ENCODE peak calls at places on chromosomes 7 and 10, in five cellular contexts. B is lower lobe of right lung; A is CD8-positive, alpha-beta T cell; N is brain microvascular endothelial cell; G is bronchial epithelial cell. K is an unnamed sample.
A peak's percentile ranks its signal among the peaks of the same experiment; 100 is the strongest.

GRCh38 chr10:13709931-13710690 is 123.3 kb downstream of the PRPF18 start:
- DNase-seq in A (no peak), B (no peak), N (no peak), G (no peak), K (peak; percentile 58)

GRCh38 chr10:51034769-51035168 is 39.5 kb upstream of the PRKG1 start:
- DNase-seq in G (no peak), B (no peak), N (no peak), A (no peak), K (no peak)

GRCh38 chr10:89043052-89043451 is 52.5 kb downstream of the FAS start:
- DNase-seq in N (no peak), G (no peak), A (no peak), B (no peak), K (no peak)

GRCh38 chr7:147400926-147401325 is 1189.6 kb upstream of the C7orf33 start:
- DNase-seq in B (no peak), A (no peak), G (no peak), N (no peak), K (no peak)

GRCh38 chr7:124330741-124331407 is 298.0 kb upstream of the TMEM229A start:
- DNase-seq in B (no peak), G (no peak), A (no peak), N (no peak), K (no peak)

GRCh38 chr10:2760736-2761135 is 306.6 kb upstream of the PFKP start:
- DNase-seq in B (no peak), N (no peak), G (no peak), A (no peak), K (no peak)

GRCh38 chr10:29435809-29436501 is 147.1 kb downstream of the LYZL1 start:
- DNase-seq in G (no peak), A (no peak), B (no peak), N (no peak), K (peak; percentile 55)

GRCh38 chr7:101243786-101244384 is 996 bp downstream of the FIS1 start:
- DNase-seq in A (no peak), N (peak; percentile 29), G (no peak), B (no peak), K (no peak)

GRCh38 chr7:96308950-96309263 is 13.0 kb downstream of the SLC25A13 start:
- DNase-seq in B (no peak), G (no peak), N (no peak), A (no peak), K (no peak)

GRCh38 chr7:121546632-121547340 is 150.7 kb upstream of the FAM3C start:
- DNase-seq in B (no peak), N (no peak), G (no peak), A (no peak), K (no peak)

GRCh38 chr7:23184709-23185354 is 3.0 kb downstream of the NUP42 start:
- DNase-seq in N (peak; percentile 57), A (no peak), B (no peak), G (peak; percentile 47), K (peak; percentile 36)

GRCh38 chr10:11112718-11113117 is 95.0 kb downstream of the CELF2 start:
- DNase-seq in N (no peak), A (no peak), G (peak; percentile 57), B (no peak), K (no peak)

GRCh38 chr7:142629588-142630260 is 119.5 kb upstream of the PRSS1 start:
- DNase-seq in N (peak; percentile 55), G (peak; percentile 12), A (no peak), B (no peak), K (peak; percentile 68)

GRCh38 chr7:74272305-74273038 is 16.7 kb upstream of the CLIP2 start:
- DNase-seq in B (peak; percentile 85), A (no peak), N (peak; percentile 95), G (peak; percentile 47), K (peak; percentile 95)

GRCh38 chr7:27119412-27119911 is 11.1 kb downstream of the HOXA4 start:
- DNase-seq in B (no peak), N (no peak), G (no peak), A (no peak), K (no peak)

GRCh38 chr7:99389772-99390171 is 15.2 kb downstream of the ARPC1B start:
- DNase-seq in G (no peak), A (no peak), N (no peak), B (no peak), K (no peak)

GRCh38 chr10:97222346-97222961 is 36.7 kb upstream of the SLIT1 start:
- DNase-seq in B (no peak), N (no peak), A (no peak), G (no peak), K (no peak)

GRCh38 chr10:11336703-11337102 is 274.7 kb downstream of the USP6NL start:
- DNase-seq in A (no peak), G (no peak), N (no peak), B (no peak), K (no peak)

GRCh38 chr7:134327896-134328295 is 11.2 kb upstream of the SLC35B4 start:
- DNase-seq in N (peak; percentile 60), G (peak; percentile 54), B (no peak), A (peak; percentile 66), K (peak; percentile 47)

GRCh38 chr7:100888988-100889760 is at the start of gene UFSP1:
- DNase-seq in B (no peak), A (no peak), G (no peak), N (no peak), K (no peak)

GRCh38 chr10:8121199-8121890 is 66.9 kb downstream of the GATA3 start:
- DNase-seq in G (no peak), N (no peak), A (no peak), B (no peak), K (no peak)

GRCh38 chr7:3029138-3029537 is 14.5 kb downstream of the CARD11 start:
- DNase-seq in A (no peak), G (no peak), N (no peak), B (no peak), K (no peak)

GRCh38 chr7:17062433-17063383 is 180.9 kb upstream of the AGR3 start:
- DNase-seq in G (peak; percentile 54), B (no peak), N (no peak), A (no peak), K (peak; percentile 32)

GRCh38 chr10:17768506-17768905 is 16.5 kb downstream of the TMEM236 start:
- DNase-seq in B (no peak), G (peak; percentile 48), A (no peak), N (no peak), K (no peak)

GRCh38 chr10:91698258-91698657 is 65.4 kb upstream of the PPP1R3C start:
- DNase-seq in G (no peak), N (no peak), A (no peak), B (no peak), K (no peak)

GRCh38 chr10:103241262-103242011 is 4.2 kb upstream of the RPEL1 start:
- DNase-seq in B (peak; percentile 73), N (peak; percentile 10), A (no peak), G (peak; percentile 94), K (peak; percentile 49)

GRCh38 chr10:128883126-128884060 is 583.6 kb upstream of the MGMT start:
- DNase-seq in A (no peak), B (no peak), G (no peak), N (no peak), K (no peak)

GRCh38 chr7:127582361-127582760 is 3.0 kb downstream of the GCC1 start:
- DNase-seq in A (no peak), B (no peak), G (no peak), N (peak; percentile 57), K (peak; percentile 74)

GRCh38 chr7:111232249-111233084 is 141.5 kb downstream of the LRRN3 start:
- DNase-seq in A (no peak), B (no peak), N (peak; percentile 41), G (peak; percentile 87), K (peak; percentile 65)

DNA sequence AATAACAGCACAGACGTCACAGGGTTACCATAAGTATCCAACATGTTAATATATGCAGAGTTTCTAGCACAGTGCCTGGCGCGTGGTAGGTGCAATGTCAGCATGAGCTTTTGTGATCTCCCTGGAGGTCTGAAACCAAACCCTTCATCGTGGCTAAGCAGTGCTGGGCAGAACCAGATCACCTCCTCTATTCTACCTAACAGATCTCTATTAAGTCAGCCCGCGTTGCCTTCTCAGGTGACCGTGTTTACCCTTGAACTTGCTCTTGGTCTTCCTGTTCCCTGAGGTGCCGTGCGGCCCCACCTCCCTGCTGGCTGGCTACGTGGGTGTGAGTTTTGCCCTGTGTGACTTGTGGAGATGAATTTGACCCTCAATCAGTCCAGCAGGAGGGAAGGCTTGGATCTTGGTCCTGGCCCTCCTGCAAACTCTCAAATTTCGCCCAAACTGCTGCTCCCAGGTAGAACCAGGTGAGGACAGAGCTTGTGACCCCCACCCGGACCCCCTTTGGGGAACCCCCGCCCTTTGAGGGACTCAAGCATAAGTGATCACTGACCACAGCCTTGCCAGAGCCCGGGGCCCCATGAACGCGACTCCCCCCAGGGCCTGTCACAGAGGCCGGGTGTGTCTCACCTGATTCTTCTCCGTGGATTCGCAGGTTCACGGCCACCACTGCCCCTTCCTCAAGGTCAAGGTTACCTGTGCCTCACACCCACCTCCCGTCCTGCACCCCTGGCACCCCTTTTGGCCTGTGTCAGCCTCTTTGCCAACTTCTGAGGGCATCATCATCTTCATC is 54.2 kb downstream of the ELFN1 start:
- DNase-seq in G (no peak), B (no peak), A (no peak), N (no peak), K (no peak)
- H3K4me3 ChIP-seq in G (no peak overlapping the region), B (no peak overlapping the region), A (no peak overlapping the region), N (no peak overlapping the region), K (no peak overlapping the region)

DNA sequence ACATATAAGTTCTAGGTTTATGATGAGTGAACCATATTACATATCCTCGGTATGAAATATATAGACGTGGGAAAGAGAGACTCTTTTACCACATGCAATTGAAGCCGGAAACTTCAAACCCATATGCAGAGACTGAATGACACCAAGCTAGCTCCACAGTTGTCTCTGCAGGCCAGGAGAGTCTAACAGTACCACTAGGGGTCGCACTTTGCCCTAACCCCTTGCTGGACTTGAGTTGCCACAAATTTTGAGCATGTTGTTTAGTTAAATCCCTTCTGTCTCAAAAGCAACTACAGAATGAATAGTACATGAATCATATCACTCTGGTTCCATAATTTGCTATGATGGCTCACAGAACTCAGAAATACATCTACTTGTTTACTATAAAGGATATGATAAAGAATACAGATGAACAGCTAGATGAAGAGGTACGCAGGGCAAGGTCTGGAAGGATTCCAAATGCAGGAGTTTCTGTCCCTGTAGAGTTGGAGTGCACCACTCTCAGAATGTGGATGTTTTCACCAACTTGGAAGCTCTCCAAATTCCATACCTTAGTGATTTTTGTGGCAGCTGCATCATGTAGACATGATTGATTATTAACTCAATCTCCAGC is 112.4 kb upstream of the YAE1 start:
- DNase-seq in N (peak; percentile 65), G (peak; percentile 59), B (no peak), A (peak; percentile 46), K (peak; percentile 30)
- TF ChIP-seq CTCF in N (peak; percentile 94), G (peak; percentile 88), B (peak; percentile 70), A (peak; percentile 67), K (peak; percentile 89)

GRCh38 chr7:944744-945143 is 9.7 kb downstream of the ADAP1 start:
- DNase-seq in G (no peak), A (no peak), N (no peak), B (no peak), K (no peak)
- H3K4me3 ChIP-seq in G (no peak overlapping the region), A (no peak overlapping the region), N (no peak overlapping the region), B (peak overlapping the region; percentile 52), K (no peak overlapping the region)

DNA sequence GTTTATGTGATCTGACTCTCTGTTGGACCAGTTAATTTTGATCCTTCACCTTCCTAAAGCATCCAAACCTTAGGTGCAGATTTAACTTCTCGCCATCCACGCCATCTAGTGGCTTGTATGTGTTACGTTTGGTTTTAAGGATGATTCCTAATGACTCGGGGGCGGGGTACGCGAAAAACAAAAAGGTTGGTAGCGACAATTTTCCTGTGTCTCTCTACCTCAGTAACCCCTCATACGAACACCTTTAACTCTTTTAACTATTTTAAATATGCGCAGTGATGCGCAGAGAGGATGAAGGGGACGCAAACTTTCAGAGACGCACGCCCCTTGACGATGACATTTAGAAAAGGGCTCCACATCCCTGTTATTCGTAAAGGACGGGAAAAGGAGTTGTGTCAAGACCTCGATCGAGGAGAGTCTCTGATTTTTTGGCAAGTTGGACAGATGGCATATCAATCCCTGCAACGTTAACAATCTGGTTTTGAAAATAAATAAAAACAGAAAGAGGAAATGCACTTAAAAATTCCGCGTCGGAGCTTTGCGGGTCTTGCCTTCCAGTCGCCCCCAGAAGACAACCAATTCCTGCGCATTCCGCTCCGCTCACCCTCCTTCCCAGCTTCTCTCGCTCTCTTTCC is 597 bp upstream of the KCND2 start:
- DNase-seq in A (no peak), B (no peak), N (peak; percentile 49), G (peak; percentile 54), K (peak; percentile 48)
- TF ChIP-seq CTCF in A (no peak), B (peak; percentile 49), N (peak; percentile 79), G (peak; percentile 67), K (peak; percentile 78)